ENCODE peak calls at places on chromosomes 13 and 19, in four cellular contexts. D is skeletal muscle cell, M is KG1, X is choroid plexus epithelial cell. I is an unnamed sample.

GRCh38 chr13:108084840-108085239 is 130.5 kb downstream of the LIG4 start:
- DNase-seq in D (no peak), M (no peak), X (no peak), I (no peak)

GRCh38 chr19:50723069-50723468 is at the start of gene CLEC11A:
- DNase-seq in D (peak; percentile 38), M (no peak), X (peak; percentile 53), I (peak; percentile 7)

GRCh38 chr19:4722671-4723464 is 774 bp downstream of the DPP9 start:
- DNase-seq in D (no peak), M (no peak), X (peak; percentile 73), I (no peak)

GRCh38 chr13:102293723-102294122 is 108.1 kb downstream of the FGF14 start:
- DNase-seq in D (no peak), M (no peak), X (no peak), I (no peak)

GRCh38 chr19:39805120-39805519 is 26.5 kb downstream of the LEUTX start:
- DNase-seq in D (no peak), M (no peak), X (peak; percentile 30), I (no peak)

GRCh38 chr19:34347561-34348165 is 17.3 kb upstream of the GPI start:
- DNase-seq in D (no peak), M (no peak), X (no peak), I (no peak)

GRCh38 chr13:30934381-30934780 is 1.9 kb downstream of the TEX26 start:
- DNase-seq in D (no peak), M (no peak), X (peak; percentile 59), I (no peak)

GRCh38 chr13:48233886-48234488 is 981 bp downstream of the ITM2B start:
- DNase-seq in D (no peak), M (no peak), X (peak; percentile 78), I (peak; percentile 17)

GRCh38 chr19:41785653-41786052 is 10.7 kb upstream of the CEACAM3 start:
- DNase-seq in D (peak; percentile 18), M (peak; percentile 73), X (peak; percentile 84), I (peak; percentile 85)

GRCh38 chr13:29402168-29402621 is 193.3 kb downstream of the SLC7A1 start:
- DNase-seq in D (peak; percentile 18), M (no peak), X (peak; percentile 44), I (no peak)

GRCh38 chr13:88472316-88472715 is 801.1 kb downstream of the SLITRK5 start:
- DNase-seq in D (no peak), M (no peak), X (no peak), I (no peak)

GRCh38 chr13:49669735-49670309 is 21.5 kb downstream of the EBPL start:
- DNase-seq in D (no peak), M (no peak), X (peak; percentile 81), I (peak; percentile 71)

GRCh38 chr13:101523732-101524131 is 71.3 kb downstream of the ITGBL1 start:
- DNase-seq in D (peak; percentile 79), M (no peak), X (peak; percentile 72), I (peak; percentile 36)

GRCh38 chr13:25977216-25977615 is 74.6 kb downstream of the SHISA2 start:
- DNase-seq in D (no peak), M (no peak), X (no peak), I (no peak)

GRCh38 chr19:54388001-54388802 is 23.5 kb upstream of the LAIR1 start:
- DNase-seq in D (no peak), M (peak; percentile 81), X (peak; percentile 4), I (no peak)

GRCh38 chr13:97849305-97849704 is 104.2 kb upstream of the IPO5 start:
- DNase-seq in D (no peak), M (no peak), X (peak; percentile 63), I (peak; percentile 14)

GRCh38 chr13:99275093-99275469 is 16.9 kb upstream of the GPR18 start:
- DNase-seq in D (peak; percentile 40), M (no peak), X (peak; percentile 74), I (peak; percentile 20)

GRCh38 chr19:57688011-57688763 is 6.4 kb downstream of the ZNF551 start:
- DNase-seq in D (no peak), M (no peak), X (no peak), I (no peak)

GRCh38 chr19:10712754-10713153 is 5.1 kb upstream of the DNM2 start:
- DNase-seq in D (no peak), M (no peak), X (no peak), I (no peak)

GRCh38 chr19:15381864-15382263 is 2.3 kb upstream of the AKAP8 start:
- DNase-seq in D (no peak), M (no peak), X (no peak), I (no peak)

GRCh38 chr13:102779426-102780159 is 6.0 kb upstream of the TEX30 start:
- DNase-seq in D (no peak), M (peak; percentile 57), X (no peak), I (no peak)

GRCh38 chr19:3084943-3085342 is 9.2 kb upstream of the GNA11 start:
- DNase-seq in D (no peak), M (no peak), X (no peak), I (no peak)

GRCh38 chr13:26010487-26011207 is 41.2 kb downstream of the SHISA2 start:
- DNase-seq in D (no peak), M (no peak), X (no peak), I (no peak)

GRCh38 chr13:52405767-52406494 is at the start of gene THSD1:
- DNase-seq in D (no peak), M (no peak), X (peak; percentile 22), I (peak; percentile 12)

GRCh38 chr13:72061613-72062012 is 194.6 kb upstream of the DACH1 start:
- DNase-seq in D (no peak), M (no peak), X (no peak), I (no peak)

GRCh38 chr19:42497492-42498226 is 30.6 kb downstream of the CEACAM1 start:
- DNase-seq in D (no peak), M (no peak), X (no peak), I (no peak)

GRCh38 chr19:13983213-13983889 is 22.8 kb downstream of the RFX1 start:
- DNase-seq in D (no peak), M (no peak), X (no peak), I (no peak)

GRCh38 chr13:33279414-33279813 is 6.1 kb downstream of the STARD13 start:
- DNase-seq in D (no peak), M (no peak), X (no peak), I (no peak)

GRCh38 chr19:18292810-18293641 is 11.6 kb upstream of the JUND start:
- DNase-seq in D (no peak), M (peak; percentile 37), X (peak; percentile 82), I (peak; percentile 71)

GRCh38 chr13:46951516-46951915 is 54.7 kb upstream of the HTR2A start:
- DNase-seq in D (no peak), M (no peak), X (no peak), I (no peak)

GRCh38 chr19:17091758-17092333 is 16.3 kb downstream of the MYO9B start:
- DNase-seq in D (no peak), M (no peak), X (no peak), I (no peak)

GRCh38 chr19:19110410-19111137 is 27.7 kb downstream of the TMEM161A start:
- DNase-seq in D (no peak), M (no peak), X (peak; percentile 27), I (no peak)

GRCh38 chr13:100984349-100984748 is 309.8 kb upstream of the TMTC4 start:
- DNase-seq in D (no peak), M (no peak), X (peak; percentile 14), I (no peak)

I was measured in H4.